ENCODE peak calls at places on chromosome 16, in six cellular contexts. H, D, M, Z, Y and A are unnamed samples.

GRCh38 chr16:47970291-47970931 is 185.4 kb downstream of the ABCC12 start:
- DNase-seq in H (peak; percentile 44), Z (no peak), D (peak; percentile 34), Y (peak; percentile 14), M (no peak), A (peak; percentile 55)

GRCh38 chr16:10535461-10535860 is 44.9 kb downstream of the EMP2 start:
- DNase-seq in H (no peak), Y (no peak), D (no peak), Z (no peak), M (no peak), A (no peak)

GRCh38 chr16:58280846-58281301 is 14.0 kb downstream of the PRSS54 start:
- DNase-seq in H (no peak), M (no peak), Z (no peak), D (no peak), Y (no peak), A (no peak)

GRCh38 chr16:88282221-88283041 is 100.3 kb upstream of the ZNF469 start:
- DNase-seq in H (peak; percentile 22), D (no peak), Z (no peak), M (no peak), Y (no peak), A (peak; percentile 15)

GRCh38 chr16:72099377-72099818 is 5.8 kb downstream of the DHX38 start:
- DNase-seq in M (peak; percentile 72), H (peak; percentile 76), Y (peak; percentile 63), D (peak; percentile 81), Z (peak; percentile 13), A (peak; percentile 77)

GRCh38 chr16:89121691-89122321 is 28.2 kb downstream of the ACSF3 start:
- DNase-seq in Z (no peak), D (no peak), Y (no peak), H (no peak), M (no peak), A (no peak)

GRCh38 chr16:88651989-88652762 is 1.3 kb upstream of the CYBA start:
- DNase-seq in H (no peak), D (no peak), M (no peak), Y (no peak), Z (no peak), A (no peak)

GRCh38 chr16:17224859-17225258 is 245.9 kb downstream of the XYLT1 start:
- DNase-seq in Z (no peak), H (no peak), M (no peak), D (no peak), Y (no peak), A (peak; percentile 94)

GRCh38 chr16:68350951-68351350 is 40.1 kb downstream of the PRMT7 start:
- DNase-seq in M (no peak), H (no peak), D (no peak), Z (no peak), Y (no peak), A (no peak)

GRCh38 chr16:49620158-49620867 is 235.6 kb downstream of the ZNF423 start:
- DNase-seq in M (peak; percentile 79), D (peak; percentile 51), Y (peak; percentile 71), H (peak; percentile 25), Z (no peak), A (peak; percentile 86)

GRCh38 chr16:67641779-67642708 is 2.9 kb upstream of the CARMIL2 start:
- DNase-seq in D (no peak), Y (peak; percentile 52), Z (no peak), H (no peak), M (no peak), A (no peak)

GRCh38 chr16:87657621-87658192 is 55.4 kb downstream of the JPH3 start:
- DNase-seq in D (peak; percentile 40), M (peak; percentile 62), H (peak; percentile 59), Z (no peak), Y (no peak), A (peak; percentile 64)

GRCh38 chr16:35319536-35320192 is 1860.3 kb downstream of the TP53TG3F start:
- DNase-seq in M (no peak), D (no peak), Y (no peak), H (no peak), Z (no peak), A (no peak)

GRCh38 chr16:4324871-4325740 is 9.2 kb downstream of the GLIS2 start:
- DNase-seq in H (no peak), Y (no peak), D (no peak), M (no peak), Z (no peak), A (peak; percentile 67)

GRCh38 chr16:83574388-83574787 is 233.4 kb upstream of the HSBP1 start:
- DNase-seq in H (no peak), D (no peak), Z (no peak), M (no peak), Y (no peak), A (no peak)

GRCh38 chr16:50311891-50312501 is 45.6 kb downstream of the ADCY7 start:
- DNase-seq in D (no peak), H (no peak), Z (no peak), M (no peak), Y (no peak), A (no peak)

GRCh38 chr16:88782454-88783390 is 2.3 kb downstream of the PIEZO1 start:
- DNase-seq in Z (no peak), M (peak; percentile 46), Y (peak; percentile 47), H (no peak), D (no peak), A (peak; percentile 68)

GRCh38 chr16:50521246-50521900 is 26.8 kb upstream of the NKD1 start:
- DNase-seq in D (no peak), M (no peak), Z (no peak), Y (no peak), H (no peak), A (no peak)

GRCh38 chr16:16144416-16144815 is 78.9 kb downstream of the ABCC6 start:
- DNase-seq in M (no peak), H (no peak), D (no peak), Y (no peak), Z (no peak), A (no peak)

GRCh38 chr16:69820926-69821541 is 58.9 kb downstream of the WWP2 start:
- DNase-seq in Z (no peak), H (no peak), M (no peak), D (peak; percentile 81), Y (no peak), A (no peak)

GRCh38 chr16:11843206-11843605 is 8.1 kb downstream of the RSL1D1 start:
- DNase-seq in M (no peak), D (no peak), Z (no peak), Y (no peak), H (no peak), A (no peak)

GRCh38 chr16:86390335-86390734 is 120.0 kb upstream of the FOXF1 start:
- DNase-seq in Z (no peak), Y (no peak), M (no peak), H (no peak), D (no peak), A (no peak)

GRCh38 chr16:86387461-86388440 is 122.6 kb upstream of the FOXF1 start:
- DNase-seq in Y (peak; percentile 89), Z (no peak), H (peak; percentile 41), M (peak; percentile 28), D (no peak), A (peak; percentile 90)

GRCh38 chr16:86388976-86389375 is 121.4 kb upstream of the FOXF1 start:
- DNase-seq in H (no peak), D (no peak), Z (no peak), M (no peak), Y (peak; percentile 19), A (no peak)

GRCh38 chr16:86391486-86391885 is 118.8 kb upstream of the FOXF1 start:
- DNase-seq in Y (no peak), D (no peak), H (no peak), Z (no peak), M (no peak), A (no peak)

DNA sequence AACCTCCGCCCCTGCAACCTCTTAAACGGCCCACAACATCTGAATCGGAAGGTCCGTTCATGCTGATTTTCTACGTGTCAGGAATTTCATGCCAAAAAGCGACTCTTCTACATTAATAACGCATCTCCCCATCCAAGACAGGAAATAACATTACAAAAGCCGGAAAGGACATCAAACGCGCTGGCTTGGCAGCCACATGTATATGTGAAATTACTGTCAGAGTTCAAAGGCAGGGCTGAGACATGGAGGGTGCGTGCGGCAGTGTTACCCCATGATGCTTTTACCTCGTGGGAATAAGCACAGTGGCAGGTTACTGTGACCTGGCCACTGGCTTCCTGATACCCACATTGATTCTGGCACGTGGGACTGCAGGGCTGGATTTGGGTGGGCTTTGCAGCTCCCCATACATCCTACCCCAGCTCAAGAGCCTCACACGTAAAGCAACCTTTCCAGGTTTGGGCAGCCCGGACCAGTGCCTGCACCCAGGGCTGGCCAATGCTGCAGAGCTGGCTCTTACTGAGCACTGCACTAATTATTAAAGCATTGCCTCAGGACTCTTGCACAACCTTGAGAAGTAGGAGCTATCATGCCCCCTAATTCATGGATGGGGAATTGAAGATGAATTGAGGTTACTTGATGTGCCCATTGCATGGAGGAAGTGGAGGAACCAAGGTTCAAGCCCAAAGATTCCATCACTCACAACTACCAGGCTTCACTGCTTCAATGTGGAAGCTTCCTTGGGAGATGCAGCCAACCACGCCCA is 120.6 kb upstream of the FOXF1 start:
- DNase-seq in Z (no peak), M (no peak), D (no peak), H (no peak), Y (peak; percentile 84), A (no peak)
- TF ChIP-seq MYC in Z (no peak), M (no peak), D (no peak), H (no peak), Y (no peak), A (no peak)

GRCh38 chr16:13397126-13397525 is 495.7 kb downstream of the SHISA9 start:
- DNase-seq in M (no peak), H (no peak), D (no peak), Z (no peak), Y (no peak), A (no peak)
- TF ChIP-seq MAX in M (no peak), H (no peak), D (no peak), Z (no peak), Y (no peak), A (no peak)

DNA sequence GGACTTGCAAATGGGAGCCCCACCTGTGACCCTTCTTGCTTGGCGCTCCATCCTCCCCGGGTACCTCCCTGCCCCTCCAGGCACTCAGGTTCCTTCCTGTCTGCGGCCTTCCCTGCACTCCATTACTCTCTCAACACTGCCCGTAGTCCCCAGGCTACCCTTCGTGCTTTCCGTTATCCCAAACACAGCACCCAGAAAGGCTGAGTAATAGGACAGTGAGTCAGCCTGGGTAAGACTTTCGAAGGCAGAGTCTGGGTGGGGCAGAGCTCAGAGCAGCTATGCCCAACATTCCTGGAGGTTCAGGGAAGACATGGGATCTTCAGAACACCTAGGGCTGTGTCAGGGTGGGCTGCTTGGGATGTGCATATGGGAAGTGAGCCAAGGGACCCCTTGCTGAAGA is 16.7 kb upstream of the C16orf74 start:
- DNase-seq in Y (peak; percentile 60), D (no peak), M (no peak), Z (no peak), H (peak; percentile 85), A (peak; percentile 66)
- TF ChIP-seq POLR2A in Y (no peak), D (no peak), M (no peak), Z (no peak), H (no peak), A (no peak)

GRCh38 chr16:63618896-63619295 is 1503.0 kb downstream of the CDH11 start:
- DNase-seq in Y (no peak), Z (no peak), H (no peak), M (no peak), D (no peak), A (no peak)

GRCh38 chr16:63614421-63614820 is 1507.4 kb downstream of the CDH11 start:
- DNase-seq in H (no peak), D (no peak), M (no peak), Z (no peak), Y (peak; percentile 42), A (no peak)

GRCh38 chr16:63613701-63614100 is 1508.2 kb downstream of the CDH11 start:
- DNase-seq in Y (peak; percentile 84), M (no peak), D (peak; percentile 2), H (peak; percentile 53), Z (no peak), A (no peak)

GRCh38 chr16:63617047-63617989 is 1504.5 kb downstream of the CDH11 start:
- DNase-seq in Z (no peak), D (no peak), Y (peak; percentile 3), M (no peak), H (peak; percentile 41), A (no peak)

GRCh38 chr16:63617990-63618763 is 1503.7 kb downstream of the CDH11 start:
- DNase-seq in D (no peak), Z (no peak), M (no peak), H (peak; percentile 73), Y (no peak), A (peak; percentile 2)
- TF ChIP-seq MYC in D (no peak), Z (no peak), M (no peak), H (no peak), Y (no peak), A (no peak)